ENCODE peak calls at places on chromosomes 7 and 10, in four cellular contexts. One of them, this sample, is unnamed.

GRCh38 chr10:72976886-72977285 is 22.3 kb upstream of the PLA2G12B start:
- DNase-seq in A549: no peak
- DNase-seq in H1: no peak
- DNase-seq in transverse colon: no peak
- DNase-seq in this sample: no peak

GRCh38 chr7:132141109-132141508 is 435.2 kb downstream of the PLXNA4 start:
- DNase-seq in H1: no peak
- DNase-seq in transverse colon: no peak
- DNase-seq in A549: no peak
- DNase-seq in this sample: no peak

GRCh38 chr7:74583630-74584029 is 73.9 kb upstream of the GTF2I start:
- DNase-seq in A549: no peak
- DNase-seq in H1: no peak
- DNase-seq in transverse colon: no peak
- DNase-seq in this sample: no peak

GRCh38 chr7:45053941-45054340 is 34.8 kb downstream of the NACAD start:
- DNase-seq in A549: no peak
- DNase-seq in H1: no peak
- DNase-seq in transverse colon: no peak
- DNase-seq in this sample: no peak

GRCh38 chr10:105237685-105238084 is 596.6 kb downstream of the SORCS3 start:
- DNase-seq in A549: no peak
- DNase-seq in transverse colon: no peak
- DNase-seq in H1: no peak
- DNase-seq in this sample: no peak

GRCh38 chr10:30562787-30563186 is 66.8 kb downstream of the LYZL2 start:
- DNase-seq in transverse colon: no peak
- DNase-seq in H1: no peak
- DNase-seq in A549: no peak
- DNase-seq in this sample: no peak

GRCh38 chr7:129669901-129670300 is 58.4 kb downstream of the NRF1 start:
- DNase-seq in H1: no peak
- DNase-seq in A549: no peak
- DNase-seq in transverse colon: no peak
- DNase-seq in this sample: no peak

GRCh38 chr10:34908472-34908871 is 93.4 kb upstream of the PARD3 start:
- DNase-seq in A549: no peak
- DNase-seq in H1: no peak
- DNase-seq in transverse colon: no peak
- DNase-seq in this sample: peak; percentile 59

GRCh38 chr10:131162866-131163265 is 148.7 kb downstream of the TCERG1L start:
- DNase-seq in H1: no peak
- DNase-seq in A549: no peak
- DNase-seq in transverse colon: no peak
- DNase-seq in this sample: peak; percentile 25

GRCh38 chr7:117385340-117386124 is 41.8 kb downstream of the ASZ1 start:
- DNase-seq in A549: no peak
- DNase-seq in transverse colon: no peak
- DNase-seq in H1: no peak
- DNase-seq in this sample: no peak

GRCh38 chr7:73909051-73909941 is 48.3 kb downstream of the TMEM270 start:
- DNase-seq in A549: no peak
- DNase-seq in transverse colon: no peak
- DNase-seq in H1: no peak
- DNase-seq in this sample: peak; percentile 60

GRCh38 chr10:14032406-14032998 is 298.2 kb downstream of the FRMD4A start:
- DNase-seq in transverse colon: no peak
- DNase-seq in H1: peak; percentile 96
- DNase-seq in A549: no peak
- DNase-seq in this sample: no peak

GRCh38 chr7:1559626-1560590 is 3.9 kb upstream of the TMEM184A start:
- DNase-seq in A549: no peak
- DNase-seq in transverse colon: no peak
- DNase-seq in H1: no peak
- DNase-seq in this sample: no peak
- H3K4me3 ChIP-seq in A549: no peak overlapping the region
- H3K4me3 ChIP-seq in transverse colon: no peak overlapping the region
- H3K4me3 ChIP-seq in H1: no peak overlapping the region
- H3K4me3 ChIP-seq in this sample: no peak overlapping the region

GRCh38 chr10:79253704-79254103 is 93.6 kb upstream of the PPIF start:
- DNase-seq in H1: no peak
- DNase-seq in A549: no peak
- DNase-seq in transverse colon: no peak
- DNase-seq in this sample: no peak
- H3K4me1 ChIP-seq in H1: no peaks in the 10 kb centered on the region
- H3K4me1 ChIP-seq in A549: no peaks in the 10 kb centered on the region
- H3K4me1 ChIP-seq in transverse colon: peaks cover 59% of the 10 kb centered on the region
- H3K4me1 ChIP-seq in this sample: peaks cover 50% of the 10 kb centered on the region

DNA sequence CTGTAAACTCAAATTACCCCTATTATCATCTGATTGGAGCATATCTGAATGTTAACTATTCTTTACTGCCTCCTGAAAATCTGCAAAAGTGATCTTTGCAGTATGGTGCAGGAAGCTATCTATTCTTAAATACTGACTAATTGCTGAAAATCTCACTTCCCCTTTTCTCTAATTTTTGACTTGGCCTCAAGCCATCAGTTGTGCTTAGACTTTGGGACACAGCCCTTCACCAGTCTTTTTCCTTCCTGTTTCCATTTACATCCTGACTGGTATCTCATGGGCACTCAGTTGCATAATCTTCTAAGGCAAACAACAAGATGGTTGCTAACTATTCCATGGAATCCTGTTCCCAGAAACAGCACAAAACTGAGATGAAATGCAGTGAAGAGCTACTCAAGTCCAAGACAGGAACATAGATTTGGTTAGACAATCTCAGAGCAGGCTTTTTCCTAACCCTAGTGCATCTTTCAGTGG is 228.5 kb downstream of the SORCS1 start:
- DNase-seq in A549: no peak
- DNase-seq in H1: no peak
- DNase-seq in transverse colon: no peak
- DNase-seq in this sample: no peak
- TF ChIP-seq EP300 in A549: no peak
- TF ChIP-seq EP300 in H1: no peak
- TF ChIP-seq EP300 in transverse colon: no peak
- TF ChIP-seq EP300 in this sample: no peak

GRCh38 chr7:139079861-139080260 is 29.7 kb downstream of the ZC3HAV1 start:
- DNase-seq in A549: no peak
- DNase-seq in transverse colon: no peak
- DNase-seq in H1: no peak
- DNase-seq in this sample: no peak
- H3K4me3 ChIP-seq in A549: no peak overlapping the region
- H3K4me3 ChIP-seq in transverse colon: no peak overlapping the region
- H3K4me3 ChIP-seq in H1: no peak overlapping the region
- H3K4me3 ChIP-seq in this sample: no peak overlapping the region

DNA sequence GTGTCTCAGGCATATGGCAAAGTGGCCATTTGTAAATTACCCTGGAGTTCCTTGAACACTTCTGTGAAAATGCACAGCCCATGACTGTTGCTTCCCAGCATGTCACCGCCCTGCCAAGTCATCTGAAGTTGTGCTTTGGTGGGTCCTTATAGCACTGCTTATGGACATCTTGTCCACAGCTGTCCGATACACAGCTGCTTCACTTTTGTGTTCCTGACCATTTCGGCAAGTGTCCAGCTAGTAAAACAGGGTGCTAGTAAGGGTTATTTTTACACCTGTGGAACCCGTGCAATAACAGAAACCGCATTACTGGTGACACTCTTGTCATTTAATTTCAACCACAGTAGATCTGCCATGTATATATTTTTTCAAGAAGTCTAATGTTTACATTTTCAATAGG is 29.7 kb downstream of the PIP4K2A start:
- DNase-seq in A549: no peak
- DNase-seq in H1: no peak
- DNase-seq in transverse colon: no peak
- DNase-seq in this sample: no peak
- H3K4me1 ChIP-seq in A549: peaks cover 45% of the 10 kb centered on the region
- H3K4me1 ChIP-seq in H1: peaks cover 15% of the 10 kb centered on the region
- H3K4me1 ChIP-seq in transverse colon: peaks cover 52% of the 10 kb centered on the region
- H3K4me1 ChIP-seq in this sample: peaks cover 38% of the 10 kb centered on the region

DNA sequence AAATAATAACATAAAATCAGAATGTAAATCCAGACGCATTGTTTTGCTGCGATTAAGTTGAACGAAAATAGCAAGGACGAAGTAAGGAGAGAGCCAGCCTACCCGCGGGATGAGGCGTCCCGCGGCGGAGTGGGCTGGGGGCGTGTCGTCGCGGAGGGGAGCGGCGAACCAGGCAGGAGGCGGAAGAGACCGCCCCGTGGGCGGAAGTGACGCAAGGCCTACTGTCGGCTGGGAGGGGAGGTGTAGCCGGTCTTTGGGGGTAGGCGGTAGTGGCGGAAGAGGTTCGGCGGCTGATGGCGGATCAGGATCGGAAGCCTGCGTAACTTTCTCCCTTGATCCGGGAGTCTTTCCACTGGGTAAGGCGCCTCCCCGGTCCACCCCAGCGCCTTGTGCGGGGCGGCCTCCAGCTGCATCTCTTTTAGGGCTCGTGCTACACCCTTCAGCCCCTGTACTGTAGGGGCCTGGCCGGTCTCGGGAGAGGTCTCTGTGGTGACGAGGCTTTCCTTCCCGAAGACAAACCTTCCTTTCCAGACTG is at the start of gene TAX1BP1:
- DNase-seq in A549: peak; percentile 86
- DNase-seq in transverse colon: peak; percentile 97
- DNase-seq in H1: peak; percentile 92
- DNase-seq in this sample: peak; percentile 98
- TF ChIP-seq EP300 in A549: no peak
- TF ChIP-seq EP300 in transverse colon: no peak
- TF ChIP-seq EP300 in H1: no peak
- TF ChIP-seq EP300 in this sample: peak; percentile 18

DNA sequence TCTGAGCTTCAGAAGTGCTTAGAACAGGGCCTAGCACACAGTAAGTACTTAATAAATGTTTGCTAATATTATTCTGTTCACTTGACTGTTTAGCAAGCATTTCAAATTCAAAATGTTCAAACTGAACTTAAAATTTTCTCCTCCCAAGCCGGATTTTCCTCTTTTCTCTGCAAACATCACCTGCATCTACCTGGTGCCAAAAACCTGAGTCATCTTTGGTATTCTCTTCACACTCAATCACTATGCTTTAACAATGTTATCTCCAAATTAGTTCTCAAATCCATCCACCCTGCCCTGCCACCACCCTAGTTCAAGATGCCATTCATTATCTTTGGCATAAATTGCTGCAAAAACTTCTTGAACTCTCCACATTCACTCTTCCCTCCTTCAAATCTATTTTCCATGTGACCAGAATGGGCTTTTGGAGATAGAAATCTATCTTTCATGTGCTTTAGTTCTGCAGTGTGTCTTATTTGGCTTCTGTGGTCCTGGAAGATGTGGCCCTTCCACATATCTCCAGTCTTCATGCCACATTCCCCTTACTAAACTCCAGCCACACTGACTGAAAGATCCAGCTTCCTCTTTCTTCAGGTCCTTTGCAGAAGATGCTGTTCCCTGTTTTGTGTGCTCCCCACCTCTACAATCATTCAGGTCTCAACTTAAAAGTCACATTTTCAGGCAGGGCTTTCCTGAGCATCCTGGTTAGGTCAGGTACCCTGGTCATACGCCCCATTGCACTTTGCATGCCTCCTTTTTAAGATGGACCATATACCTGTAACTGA is 2.0 kb downstream of the GGCT start:
- DNase-seq in H1: no peak
- DNase-seq in transverse colon: no peak
- DNase-seq in A549: no peak
- DNase-seq in this sample: no peak
- H3K4me3 ChIP-seq in H1: no peak overlapping the region
- H3K4me3 ChIP-seq in transverse colon: no peak overlapping the region
- H3K4me3 ChIP-seq in A549: no peak overlapping the region
- H3K4me3 ChIP-seq in this sample: no peak overlapping the region

GRCh38 chr10:5889624-5890518 is at the start of the genes ANKRD16 and FBH1:
- DNase-seq in transverse colon: peak; percentile 99
- DNase-seq in H1: peak; percentile 99
- DNase-seq in A549: peak; percentile 89
- DNase-seq in this sample: peak; percentile 99
- H3K4me1 ChIP-seq in transverse colon: peaks cover 46% of the 10 kb centered on the region
- H3K4me1 ChIP-seq in H1: peaks cover 5% of the 10 kb centered on the region
- H3K4me1 ChIP-seq in A549: peaks cover 23% of the 10 kb centered on the region
- H3K4me1 ChIP-seq in this sample: peaks cover 40% of the 10 kb centered on the region

GRCh38 chr7:100065452-100066186 is 15.9 kb downstream of the ZNF3 start:
- DNase-seq in A549: no peak
- DNase-seq in H1: no peak
- DNase-seq in transverse colon: no peak
- DNase-seq in this sample: peak; percentile 75

GRCh38 chr7:100063376-100063775 is 13.8 kb downstream of the ZSCAN21 start:
- DNase-seq in A549: no peak
- DNase-seq in H1: no peak
- DNase-seq in transverse colon: no peak
- DNase-seq in this sample: no peak

GRCh38 chr7:100064162-100064561 is 14.6 kb downstream of the ZSCAN21 start:
- DNase-seq in H1: no peak
- DNase-seq in A549: no peak
- DNase-seq in transverse colon: no peak
- DNase-seq in this sample: no peak

GRCh38 chr7:100057006-100057405 is 7.4 kb downstream of the ZSCAN21 start:
- DNase-seq in transverse colon: no peak
- DNase-seq in A549: no peak
- DNase-seq in H1: no peak
- DNase-seq in this sample: peak; percentile 60

DNA sequence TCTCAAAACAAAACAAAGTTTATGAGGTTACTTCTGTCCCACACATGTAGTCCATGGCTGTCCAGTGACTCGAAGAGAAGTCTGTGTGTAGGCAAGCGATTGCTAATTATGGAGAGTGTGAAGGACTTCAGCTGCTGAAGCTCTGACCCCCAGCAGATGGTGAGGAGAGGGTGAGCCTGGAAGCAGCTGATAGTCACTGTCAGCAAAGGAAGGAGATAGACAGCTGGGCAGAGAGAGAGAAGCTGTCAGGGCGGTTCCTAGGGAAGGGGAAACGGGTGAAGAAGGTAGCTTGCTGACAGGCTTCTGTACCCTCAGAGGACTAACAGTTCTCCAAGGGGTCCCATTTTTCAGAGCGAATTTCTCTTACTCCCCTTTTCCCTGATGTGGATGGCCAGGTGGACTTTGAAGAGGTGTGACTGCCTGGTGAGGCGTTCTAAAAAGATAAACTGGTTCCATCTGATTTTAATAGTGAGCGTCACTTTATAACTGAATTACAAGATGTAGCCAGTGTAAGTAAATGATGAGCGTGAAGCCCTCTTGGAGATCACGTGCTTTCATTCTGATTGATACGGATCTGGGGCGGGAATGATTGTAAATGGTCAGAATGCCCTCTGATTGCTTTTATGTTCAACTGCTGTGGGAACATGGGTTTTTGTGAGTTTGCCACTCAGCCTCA is 12.1 kb downstream of the ZSCAN21 start:
- DNase-seq in A549: no peak
- DNase-seq in transverse colon: no peak
- DNase-seq in H1: no peak
- DNase-seq in this sample: no peak
- TF ChIP-seq EP300 in A549: no peak
- TF ChIP-seq EP300 in transverse colon: no peak
- TF ChIP-seq EP300 in H1: no peak
- TF ChIP-seq EP300 in this sample: no peak

GRCh38 chr7:151459726-151460473 is 20.0 kb upstream of the CRYGN start:
- DNase-seq in H1: peak; percentile 67
- DNase-seq in A549: peak; percentile 61
- DNase-seq in transverse colon: peak; percentile 87
- DNase-seq in this sample: peak; percentile 98
- H3K4me3 ChIP-seq in H1: no peak overlapping the region
- H3K4me3 ChIP-seq in A549: peak overlapping the region; percentile 15
- H3K4me3 ChIP-seq in transverse colon: no peak overlapping the region
- H3K4me3 ChIP-seq in this sample: peak overlapping the region; percentile 29